ENCODE peak calls at places on chromosomes 12 and 14, in seven cellular contexts. W is heart right ventricle, M is natural killer cell, B is endothelial cell, X is B cell, G is RWPE1, I is WTC11. Y is an unnamed sample.

GRCh38 chr14:63512861-63513260 is 30.3 kb downstream of the PPP2R5E start:
- DNase-seq in W (no peak), M (no peak), B (no peak), X (no peak), G (no peak), I (no peak), Y (peak; percentile 40)

GRCh38 chr12:93753285-93753684 is 76.1 kb downstream of the CRADD start:
- DNase-seq in W (no peak), M (no peak), B (no peak), X (no peak), G (no peak), I (no peak), Y (no peak)

GRCh38 chr12:66813137-66813867 is 134.4 kb upstream of the GRIP1 start:
- DNase-seq in W (no peak), M (no peak), B (peak; percentile 17), X (no peak), G (peak; percentile 14), I (no peak), Y (no peak)

GRCh38 chr14:45085004-45085403 is 1.1 kb downstream of the PRPF39 start:
- DNase-seq in W (no peak), M (no peak), B (no peak), X (no peak), G (no peak), I (no peak), Y (no peak)

GRCh38 chr12:30725739-30726138 is 29.0 kb downstream of the CAPRIN2 start:
- DNase-seq in W (no peak), M (no peak), B (no peak), X (no peak), G (peak; percentile 84), I (no peak), Y (no peak)

GRCh38 chr12:13595536-13596450 is 385.6 kb downstream of the GRIN2B start:
- DNase-seq in W (no peak), M (no peak), B (no peak), X (no peak), G (no peak), I (peak; percentile 18), Y (no peak)

GRCh38 chr12:95459310-95459709 is 14.6 kb upstream of the METAP2 start:
- DNase-seq in W (no peak), M (no peak), B (no peak), X (no peak), G (no peak), I (no peak), Y (no peak)

GRCh38 chr14:65222434-65222833 is 120.1 kb upstream of the MAX start:
- DNase-seq in W (peak; percentile 23), M (peak; percentile 17), B (peak; percentile 47), X (no peak), G (peak; percentile 46), I (peak; percentile 69), Y (peak; percentile 60)

GRCh38 chr12:57604454-57605307 is at the start of gene DTX3:
- DNase-seq in W (peak; percentile 62), M (no peak), B (no peak), X (no peak), G (no peak), I (peak; percentile 52), Y (peak; percentile 83)

GRCh38 chr14:67221248-67221981 is 19.8 kb upstream of the PALS1 start:
- DNase-seq in W (no peak), M (no peak), B (no peak), X (no peak), G (peak; percentile 28), I (no peak), Y (no peak)

GRCh38 chr12:76457010-76457409 is 102.6 kb downstream of the OSBPL8 start:
- DNase-seq in W (no peak), M (no peak), B (no peak), X (no peak), G (no peak), I (no peak), Y (no peak)

GRCh38 chr12:113465808-113466769 is 5.6 kb downstream of the LHX5 start:
- DNase-seq in W (no peak), M (no peak), B (no peak), X (no peak), G (no peak), I (no peak), Y (peak; percentile 26)

GRCh38 chr12:57135487-57135886 is 7.2 kb downstream of the LRP1 start:
- DNase-seq in W (peak; percentile 78), M (no peak), B (no peak), X (no peak), G (no peak), I (peak; percentile 43), Y (no peak)

GRCh38 chr14:99612737-99613330 is 8.8 kb upstream of the CCDC85C start:
- DNase-seq in W (no peak), M (no peak), B (no peak), X (no peak), G (peak; percentile 76), I (no peak), Y (no peak)

GRCh38 chr12:62472472-62472871 is 5.8 kb downstream of the MON2 start:
- DNase-seq in W (no peak), M (no peak), B (no peak), X (no peak), G (no peak), I (no peak), Y (no peak)

GRCh38 chr12:62468394-62468793 is 1.8 kb downstream of the MON2 start:
- DNase-seq in W (no peak), M (no peak), B (no peak), X (no peak), G (no peak), I (no peak), Y (no peak)

GRCh38 chr12:62471734-62472133 is 5.1 kb downstream of the MON2 start:
- DNase-seq in W (no peak), M (no peak), B (no peak), X (no peak), G (no peak), I (no peak), Y (no peak)

GRCh38 chr12:62468935-62469334 is 2.3 kb downstream of the MON2 start:
- DNase-seq in W (no peak), M (no peak), B (no peak), X (no peak), G (no peak), I (no peak), Y (no peak)

DNA sequence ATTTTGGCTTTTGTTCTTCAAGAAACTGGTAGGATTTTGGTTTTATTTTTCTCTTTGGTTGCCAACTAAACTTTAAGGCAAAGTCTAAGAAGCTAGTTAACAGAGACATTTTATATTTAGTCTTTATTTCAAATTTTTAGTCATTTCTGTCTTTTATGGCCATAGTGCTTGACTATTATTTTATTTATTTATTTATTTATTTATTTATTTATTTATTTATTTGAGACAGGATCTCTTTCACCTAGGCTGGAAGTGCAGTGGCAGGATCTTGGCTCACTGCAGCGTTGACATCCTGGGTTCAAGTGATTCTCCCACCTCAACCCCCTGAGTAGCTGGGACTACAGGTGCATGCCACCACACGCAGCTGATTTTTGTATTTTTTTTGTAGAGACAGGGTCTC is 3.1 kb downstream of the MON2 start:
- DNase-seq in W (no peak), M (no peak), B (no peak), X (no peak), G (no peak), I (no peak), Y (no peak)
- TF ChIP-seq CTCF in W (no peak), M (no peak), B (no peak), X (no peak), G (no peak), I (no peak), Y (no peak)

GRCh38 chr14:103504991-103505565 is 17.6 kb downstream of the CKB start:
- DNase-seq in W (no peak), M (no peak), B (no peak), X (no peak), G (no peak), I (no peak), Y (no peak)
- TF ChIP-seq CTCF in W (no peak), M (no peak), B (peak; percentile 36), X (no peak), G (no peak), I (no peak), Y (no peak)

GRCh38 chr12:72699362-72699761 is 427.2 kb downstream of the TRHDE start:
- DNase-seq in W (no peak), M (no peak), B (no peak), X (no peak), G (no peak), I (no peak), Y (no peak)
- TF ChIP-seq CTCF in W (no peak), M (no peak), B (no peak), X (no peak), G (no peak), I (no peak), Y (no peak)

GRCh38 chr14:61923348-61923747 is 161.1 kb downstream of the SNAPC1 start:
- DNase-seq in W (no peak), M (no peak), B (no peak), X (no peak), G (no peak), I (no peak), Y (no peak)
- TF ChIP-seq CTCF in W (no peak), M (no peak), B (no peak), X (no peak), G (peak; percentile 36), I (no peak), Y (no peak)

DNA sequence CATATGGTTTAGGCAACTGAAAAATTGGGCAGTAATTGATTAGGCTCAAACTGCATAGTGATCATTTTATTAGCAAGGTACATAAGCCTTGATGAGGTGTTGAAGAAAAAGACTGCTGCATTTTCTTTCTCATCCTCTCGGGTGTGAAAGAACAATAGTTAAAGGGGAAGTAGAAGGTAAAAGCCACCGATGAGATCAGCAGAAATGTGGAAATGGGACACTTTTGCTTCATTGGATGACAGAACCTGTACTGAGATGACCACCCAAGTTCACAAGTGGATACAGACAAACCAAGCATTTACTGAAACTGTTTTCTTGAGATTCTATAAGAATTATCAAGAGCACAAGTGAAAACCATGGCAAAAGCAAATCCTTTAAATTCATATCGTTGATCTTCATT is 184.0 kb downstream of the TMX1 start:
- DNase-seq in W (no peak), M (no peak), B (no peak), X (no peak), G (no peak), I (no peak), Y (no peak)
- TF ChIP-seq CTCF in W (no peak), M (no peak), B (no peak), X (no peak), G (no peak), I (no peak), Y (no peak)

GRCh38 chr14:76151398-76152332 is at the start of gene GPATCH2L:
- DNase-seq in W (peak; percentile 96), M (peak; percentile 97), B (peak; percentile 97), X (peak; percentile 97), G (peak; percentile 97), I (peak; percentile 99), Y (peak; percentile 98)
- TF ChIP-seq CTCF in W (no peak), M (no peak), B (no peak), X (no peak), G (no peak), I (no peak), Y (no peak)